ENCODE peak calls at places on chromosome 10, in five cellular contexts. G is SK-MEL-5; B is AG10803; M is HS-27A; A is CD8-positive, alpha-beta memory T cell. E is an unnamed sample.
A peak's percentile ranks its signal among the peaks of the same experiment; 100 is the strongest.

GRCh38 chr10:7471720-7472367 is 61.0 kb upstream of the SFMBT2 start:
- DNase-seq in B (no peak), A (no peak), G (no peak), M (no peak), E (no peak)

GRCh38 chr10:88147000-88147798 is 283.8 kb downstream of the PTEN start:
- DNase-seq in A (no peak), B (no peak), M (no peak), G (no peak), E (no peak)

GRCh38 chr10:102678842-102679289 is 34.6 kb downstream of the TRIM8 start:
- DNase-seq in A (no peak), M (no peak), G (peak; percentile 71), B (peak; percentile 39), E (no peak)

GRCh38 chr10:91191581-91191919 is 28.9 kb upstream of the PCGF5 start:
- DNase-seq in B (no peak), A (no peak), M (no peak), G (no peak), E (no peak)

GRCh38 chr10:127064474-127064873 is 131.9 kb downstream of the INSYN2A start:
- DNase-seq in G (no peak), B (no peak), M (no peak), A (no peak), E (no peak)

GRCh38 chr10:44058259-44058658 is 326.6 kb downstream of the CXCL12 start:
- DNase-seq in G (no peak), A (no peak), M (no peak), B (no peak), E (no peak)

GRCh38 chr10:12984165-12984747 is 17.3 kb downstream of the CCDC3 start:
- DNase-seq in G (no peak), B (no peak), M (no peak), A (no peak), E (peak; percentile 79)

GRCh38 chr10:11610151-11610854 is 1.1 kb downstream of the USP6NL start:
- DNase-seq in A (no peak), G (no peak), M (no peak), B (no peak), E (no peak)

GRCh38 chr10:13490503-13490902 is 38.3 kb downstream of the BEND7 start:
- DNase-seq in M (no peak), G (no peak), A (no peak), B (no peak), E (no peak)

GRCh38 chr10:28302012-28302667 is 724 bp downstream of the MPP7 start:
- DNase-seq in B (no peak), A (no peak), G (no peak), M (no peak), E (no peak)

GRCh38 chr10:27506280-27506679 is 2.2 kb downstream of the RAB18 start:
- DNase-seq in A (no peak), G (no peak), M (no peak), B (no peak), E (no peak)

GRCh38 chr10:112663181-112663879 is 216.3 kb downstream of the VTI1A start:
- DNase-seq in A (no peak), G (peak; percentile 14), B (peak; percentile 84), M (peak; percentile 36), E (peak; percentile 75)

GRCh38 chr10:614772-615582 is 74.5 kb downstream of the DIP2C start:
- DNase-seq in A (no peak), G (no peak), M (no peak), B (peak; percentile 83), E (peak; percentile 48)

GRCh38 chr10:74292871-74293427 is 141.9 kb downstream of the ADK start:
- DNase-seq in G (no peak), A (no peak), M (no peak), B (peak; percentile 76), E (peak; percentile 93)

GRCh38 chr10:117925369-117925768 is 121.4 kb downstream of the RAB11FIP2 start:
- DNase-seq in G (no peak), M (no peak), A (no peak), B (no peak), E (no peak)

GRCh38 chr10:50279489-50279888 is 28.2 kb upstream of the ASAH2 start:
- DNase-seq in B (no peak), G (no peak), M (no peak), A (no peak), E (no peak)

GRCh38 chr10:68086011-68086410 is 10.9 kb upstream of the HERC4 start:
- DNase-seq in A (no peak), G (no peak), B (peak; percentile 52), M (no peak), E (no peak)

GRCh38 chr10:78356291-78356915 is 322.7 kb downstream of the RPS24 start:
- DNase-seq in A (no peak), M (no peak), B (no peak), G (no peak), E (no peak)

GRCh38 chr10:69413221-69413865 is 3.4 kb downstream of the TACR2 start:
- DNase-seq in B (peak; percentile 60), A (peak; percentile 35), G (peak; percentile 61), M (peak; percentile 30), E (peak; percentile 35)

GRCh38 chr10:95257849-95258248 is 33.0 kb downstream of the PDLIM1 start:
- DNase-seq in B (no peak), A (no peak), M (no peak), G (no peak), E (no peak)

E was measured in astrocyte.